ENCODE peak calls at places on chromosome 6, in five cellular contexts. W is dorsolateral prefrontal cortex, N is mesendoderm, J is A172, C is sciatic nerve. D is an unnamed sample.

GRCh38 chr6:26553739-26554668 is 15.8 kb downstream of the HMGN4 start:
- DNase-seq in N (peak; percentile 87), C (peak; percentile 87), J (peak; percentile 90), W (peak; percentile 75), D (peak; percentile 70)

GRCh38 chr6:55108469-55109130 is 65.7 kb upstream of the HCRTR2 start:
- DNase-seq in N (peak; percentile 71), C (no peak), W (no peak), J (no peak), D (no peak)

GRCh38 chr6:34142599-34142998 is 3.3 kb downstream of the GRM4 start:
- DNase-seq in W (no peak), J (no peak), C (no peak), N (peak; percentile 78), D (no peak)

GRCh38 chr6:111992851-111993250 is 61.1 kb upstream of the CCN6 start:
- DNase-seq in W (no peak), J (peak; percentile 74), C (no peak), N (no peak), D (no peak)

GRCh38 chr6:3392930-3393575 is 63.8 kb downstream of the SLC22A23 start:
- DNase-seq in W (no peak), N (peak; percentile 79), J (peak; percentile 32), C (no peak), D (no peak)

GRCh38 chr6:129543981-129544380 is 166.0 kb downstream of the ARHGAP18 start:
- DNase-seq in C (no peak), N (no peak), J (peak; percentile 10), W (no peak), D (no peak)

GRCh38 chr6:110181131-110182027 is 1.2 kb downstream of the CDC40 start:
- DNase-seq in C (no peak), W (no peak), J (no peak), N (no peak), D (no peak)

GRCh38 chr6:158409451-158409850 is 97.2 kb downstream of the TULP4 start:
- DNase-seq in W (no peak), N (peak; percentile 11), C (no peak), J (peak; percentile 63), D (no peak)

GRCh38 chr6:6246539-6246938 is 73.9 kb downstream of the F13A1 start:
- DNase-seq in C (no peak), N (no peak), W (no peak), J (no peak), D (no peak)

D was measured in left lung.